ENCODE peak calls at places on chromosomes 3 and 15, in five cellular contexts. L is H9, D is neuronal stem cell, T is mesenchymal stem cell, J is H1. A is an unnamed sample.

GRCh38 chr15:75034615-75035014 is 11.2 kb downstream of the PPCDC start:
- DNase-seq in T (no peak), J (no peak), D (no peak), L (no peak), A (peak; percentile 7)

GRCh38 chr3:133987136-133987535 is 42.6 kb downstream of the SLCO2A1 start:
- DNase-seq in J (no peak), D (no peak), L (no peak), T (no peak), A (no peak)

GRCh38 chr15:66623801-66624453 is 58.1 kb upstream of the LCTL start:
- DNase-seq in L (no peak), J (no peak), T (no peak), D (no peak), A (no peak)

GRCh38 chr3:181103605-181104004 is 114.1 kb upstream of the DNAJC19 start:
- DNase-seq in T (no peak), D (peak; percentile 41), J (peak; percentile 17), L (peak; percentile 53), A (peak; percentile 16)

GRCh38 chr3:17077614-17078013 is 192.9 kb downstream of the PLCL2 start:
- DNase-seq in T (no peak), L (no peak), D (no peak), J (no peak), A (no peak)

GRCh38 chr3:130576571-130577266 is 59.7 kb downstream of the COL6A6 start:
- DNase-seq in L (no peak), T (no peak), D (no peak), J (no peak), A (no peak)

GRCh38 chr3:142649996-142650693 is 54.0 kb downstream of the PLS1 start:
- DNase-seq in T (no peak), L (no peak), D (no peak), J (no peak), A (no peak)

GRCh38 chr15:77554306-77555080 is 78.2 kb downstream of the LINGO1 start:
- DNase-seq in L (no peak), T (no peak), D (no peak), J (no peak), A (no peak)

GRCh38 chr3:169886671-169887070 is 16.9 kb upstream of the LRRC31 start:
- DNase-seq in T (no peak), D (no peak), J (no peak), L (no peak), A (no peak)

GRCh38 chr3:82198009-82198408 is 436.6 kb upstream of the GBE1 start:
- DNase-seq in L (no peak), D (no peak), T (no peak), J (no peak), A (no peak)

GRCh38 chr3:27606537-27606936 is 115.6 kb downstream of the EOMES start:
- DNase-seq in D (no peak), T (no peak), L (no peak), J (no peak), A (no peak)

DNA sequence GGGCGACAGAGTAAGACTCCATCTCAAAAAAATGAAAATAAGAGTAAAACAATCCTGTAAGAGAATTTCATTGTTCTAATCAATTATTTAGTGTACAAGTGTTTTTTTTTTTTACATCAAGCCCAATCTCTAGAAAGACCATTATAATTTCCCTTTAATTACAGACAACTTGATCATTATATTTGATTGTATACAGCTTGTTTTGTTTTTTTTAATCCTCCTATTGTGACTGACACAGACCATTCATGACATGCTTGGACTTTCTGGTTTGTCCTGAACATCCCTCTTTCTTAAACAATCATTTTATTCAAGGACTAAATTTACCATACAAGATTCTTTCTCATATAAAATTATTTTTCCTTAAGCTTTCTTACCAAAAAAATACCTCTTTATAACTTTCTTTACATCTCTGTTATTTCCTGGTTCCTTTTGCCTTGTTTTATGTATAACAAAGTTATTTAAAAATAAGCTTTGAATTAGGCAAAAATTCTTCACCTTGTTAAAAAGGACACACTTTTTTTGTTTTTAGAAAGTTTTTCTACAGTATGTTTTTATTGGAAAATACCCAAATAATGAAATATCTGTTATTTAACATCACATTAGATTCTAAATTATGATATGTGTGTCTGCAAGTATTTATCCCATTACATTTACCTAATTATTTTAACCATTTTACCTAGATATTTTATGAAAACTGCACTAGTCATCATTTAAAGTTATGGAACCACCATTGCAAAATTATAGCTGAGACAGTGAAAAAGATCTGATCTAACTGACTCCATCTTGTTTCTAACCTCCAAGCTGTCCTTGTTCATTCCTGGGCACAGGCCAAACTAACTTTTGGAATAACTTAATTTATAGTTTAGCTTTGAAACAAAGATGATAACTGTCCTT is 26.1 kb upstream of the GFM1 start:
- DNase-seq in T (no peak), L (no peak), D (no peak), J (no peak), A (no peak)
- H2BK12ac ChIP-seq in T (no peak overlapping the region), L (no peak overlapping the region), D (no peak overlapping the region), J (no peak overlapping the region), A (no peak overlapping the region)

GRCh38 chr3:98885851-98886250 is 15.6 kb downstream of the DCBLD2 start:
- DNase-seq in T (peak; percentile 19), L (no peak), J (no peak), D (no peak), A (no peak)
- H2BK12ac ChIP-seq in T (no peak overlapping the region), L (no peak overlapping the region), J (no peak overlapping the region), D (no peak overlapping the region), A (no peak overlapping the region)

DNA sequence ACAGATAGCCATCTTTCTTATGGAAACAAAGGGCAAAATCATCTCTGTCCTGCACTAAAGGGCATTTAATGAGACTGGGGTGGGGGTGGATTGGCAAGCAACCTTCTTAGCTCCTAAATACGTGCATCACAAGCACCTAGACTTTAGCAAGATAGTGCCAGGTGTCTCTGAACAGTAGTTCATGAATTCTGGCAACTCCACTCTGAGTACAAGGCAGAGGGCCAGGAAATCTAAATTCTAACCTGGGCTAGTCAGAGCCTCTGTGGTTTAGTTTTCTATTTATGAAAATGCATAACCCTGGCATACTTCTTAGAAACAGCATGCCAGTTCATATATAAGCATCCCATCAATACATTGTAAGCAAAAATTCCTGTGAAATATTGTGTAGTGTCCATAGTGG is 788.5 kb downstream of the MCTP2 start:
- DNase-seq in J (no peak), L (no peak), D (no peak), T (no peak), A (no peak)
- H2BK12ac ChIP-seq in J (no peak overlapping the region), L (no peak overlapping the region), D (no peak overlapping the region), T (no peak overlapping the region), A (peak overlapping the region; percentile 3)

GRCh38 chr3:178787960-178788359 is 251.7 kb downstream of the KCNMB2 start:
- DNase-seq in D (no peak), L (no peak), T (no peak), J (no peak), A (no peak)

DNA sequence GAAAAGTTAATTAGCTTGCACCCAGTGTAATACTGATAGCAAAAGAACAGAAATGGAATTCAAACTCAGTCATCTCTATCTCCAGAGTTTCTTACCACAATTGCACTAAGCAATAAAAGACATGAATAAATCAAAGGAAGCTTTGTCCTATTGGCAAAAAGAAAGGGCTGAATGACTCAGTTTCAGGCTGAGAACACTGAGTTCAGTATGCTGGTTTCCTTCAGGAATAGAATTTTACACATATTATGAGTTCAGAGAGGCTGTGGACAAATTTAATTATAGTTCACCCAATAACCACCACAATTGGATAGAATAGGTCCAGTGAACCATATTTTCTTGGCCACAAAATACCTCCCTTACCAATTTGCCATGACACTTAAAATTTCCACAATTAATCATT is 249.7 kb downstream of the KCNMB2 start:
- DNase-seq in D (no peak), T (peak; percentile 13), L (no peak), J (no peak), A (no peak)
- H2BK12ac ChIP-seq in D (no peak overlapping the region), T (no peak overlapping the region), L (no peak overlapping the region), J (no peak overlapping the region), A (no peak overlapping the region)

GRCh38 chr3:47412842-47413520 is 32.2 kb downstream of the PTPN23 start:
- DNase-seq in L (no peak), D (no peak), J (no peak), T (no peak), A (no peak)

GRCh38 chr3:47412453-47412756 is 31.6 kb downstream of the PTPN23 start:
- DNase-seq in J (no peak), T (no peak), D (no peak), L (no peak), A (no peak)

GRCh38 chr3:47414161-47414564 is 33.3 kb downstream of the PTPN23 start:
- DNase-seq in L (no peak), T (no peak), J (no peak), D (no peak), A (no peak)

GRCh38 chr3:47414666-47415587 is 34.1 kb downstream of the PTPN23 start:
- DNase-seq in D (no peak), J (no peak), T (no peak), L (no peak), A (no peak)

DNA sequence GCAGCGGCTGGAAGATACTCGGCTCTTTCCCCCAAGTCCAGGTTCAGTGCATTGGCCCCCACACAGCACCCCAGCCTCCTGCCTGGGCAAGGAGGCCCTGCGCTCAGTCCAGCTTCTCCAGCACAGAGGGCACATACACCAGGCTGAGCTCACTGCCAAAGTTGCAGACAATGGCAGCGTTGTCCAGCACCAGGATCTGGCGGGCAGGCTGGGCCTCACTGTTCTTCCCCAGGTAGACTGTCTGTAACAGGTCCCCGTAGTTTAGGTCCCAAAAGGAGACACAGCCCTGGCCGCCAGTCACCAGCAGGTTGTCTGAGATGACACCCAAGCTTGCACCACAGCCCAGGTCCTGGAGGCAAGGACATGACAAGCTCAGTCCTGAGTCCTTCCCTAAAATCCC is 32.9 kb downstream of the PTPN23 start:
- DNase-seq in T (no peak), J (no peak), L (no peak), D (no peak), A (no peak)
- H2BK12ac ChIP-seq in T (no peak overlapping the region), J (no peak overlapping the region), L (no peak overlapping the region), D (no peak overlapping the region), A (no peak overlapping the region)

DNA sequence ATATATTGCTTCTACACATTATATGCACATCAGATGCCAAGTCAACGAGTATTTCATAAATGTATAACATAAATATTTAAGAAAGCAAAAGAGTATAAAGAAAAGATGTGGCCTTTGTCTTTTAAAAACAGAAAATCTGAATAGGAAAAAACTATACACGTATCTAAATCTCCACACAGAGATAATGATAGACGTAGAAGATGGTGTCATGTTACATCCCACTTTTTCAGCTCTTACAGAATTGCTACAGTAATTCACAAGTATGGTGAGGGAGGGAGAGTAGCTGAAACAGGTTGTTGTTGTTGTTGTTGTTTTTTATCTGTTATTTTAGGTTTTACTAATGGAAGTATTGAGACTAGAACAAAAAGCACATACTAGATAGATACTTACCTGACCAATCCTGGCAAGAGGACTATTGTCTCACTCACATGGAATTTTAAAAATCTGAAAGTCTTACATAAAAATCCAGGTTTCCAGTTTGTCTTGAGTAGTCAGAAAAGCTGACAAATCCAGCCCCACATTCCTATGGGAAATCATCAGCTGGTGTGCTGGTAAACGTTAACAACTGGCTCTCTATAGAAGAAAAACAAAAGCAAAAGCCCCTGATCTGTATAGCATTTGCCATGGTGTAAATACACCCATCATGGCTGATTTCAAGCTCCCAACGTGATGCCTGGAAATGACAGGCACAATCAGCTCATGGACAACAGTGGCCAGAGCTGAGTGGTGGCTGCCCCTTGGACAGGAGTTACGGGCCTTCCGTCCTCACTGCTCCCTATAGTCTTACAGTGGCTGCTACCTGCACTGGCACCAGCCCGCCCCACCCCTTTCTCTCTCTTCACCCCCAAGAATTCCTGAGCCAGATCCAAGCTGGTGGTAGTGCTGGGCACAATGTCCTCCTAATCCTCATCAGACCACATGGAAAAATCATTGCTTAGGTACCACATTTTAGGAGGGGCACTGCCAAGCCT is 47.4 kb upstream of the VGLL4 start:
- DNase-seq in J (no peak), L (no peak), D (no peak), T (peak; percentile 25), A (peak; percentile 73)
- H2BK12ac ChIP-seq in J (no peak overlapping the region), L (no peak overlapping the region), D (no peak overlapping the region), T (no peak overlapping the region), A (peak overlapping the region; percentile 1)